ENCODE peak calls at places on chromosomes 2 and 18, in five cellular contexts. One of them, this sample, is unnamed.

GRCh38 chr2:195343942-195344530 is 313.0 kb upstream of the SLC39A10 start:
- DNase-seq in endothelial cell: no peak
- DNase-seq in tibial nerve: no peak
- DNase-seq in WTC11: no peak
- DNase-seq in A673: no peak
- DNase-seq in this sample: no peak

GRCh38 chr2:205366336-205367060 is 315.8 kb upstream of the NRP2 start:
- DNase-seq in A673: no peak
- DNase-seq in endothelial cell: no peak
- DNase-seq in WTC11: no peak
- DNase-seq in tibial nerve: no peak
- DNase-seq in this sample: no peak

GRCh38 chr2:67165141-67165990 is 231.8 kb upstream of the ETAA1 start:
- DNase-seq in A673: no peak
- DNase-seq in endothelial cell: no peak
- DNase-seq in tibial nerve: no peak
- DNase-seq in WTC11: no peak
- DNase-seq in this sample: no peak

GRCh38 chr2:12803616-12804015 is 86.9 kb downstream of the TRIB2 start:
- DNase-seq in endothelial cell: no peak
- DNase-seq in A673: no peak
- DNase-seq in tibial nerve: no peak
- DNase-seq in WTC11: no peak
- DNase-seq in this sample: no peak

GRCh38 chr18:12246849-12247808 is 7.0 kb upstream of the CIDEA start:
- DNase-seq in WTC11: peak
- DNase-seq in endothelial cell: peak
- DNase-seq in A673: peak
- DNase-seq in tibial nerve: no peak
- DNase-seq in this sample: no peak

GRCh38 chr2:101197814-101198213 is 46.6 kb upstream of the TBC1D8 start:
- DNase-seq in tibial nerve: no peak
- DNase-seq in endothelial cell: no peak
- DNase-seq in A673: no peak
- DNase-seq in WTC11: no peak
- DNase-seq in this sample: no peak

GRCh38 chr2:133821107-133821760 is 253.0 kb upstream of the NCKAP5 start:
- DNase-seq in endothelial cell: no peak
- DNase-seq in tibial nerve: no peak
- DNase-seq in A673: no peak
- DNase-seq in WTC11: no peak
- DNase-seq in this sample: no peak

GRCh38 chr18:44920441-44920840 is 239.8 kb downstream of the SETBP1 start:
- DNase-seq in WTC11: no peak
- DNase-seq in A673: no peak
- DNase-seq in endothelial cell: no peak
- DNase-seq in tibial nerve: no peak
- DNase-seq in this sample: no peak

GRCh38 chr2:201260302-201260800 is at the start of gene CASP8:
- DNase-seq in endothelial cell: no peak
- DNase-seq in tibial nerve: peak
- DNase-seq in A673: peak
- DNase-seq in WTC11: no peak
- DNase-seq in this sample: no peak

GRCh38 chr18:59498687-59499086 is 139.6 kb upstream of the LMAN1 start:
- DNase-seq in A673: no peak
- DNase-seq in WTC11: no peak
- DNase-seq in endothelial cell: no peak
- DNase-seq in tibial nerve: no peak
- DNase-seq in this sample: no peak
- TF ChIP-seq CTCF in A673: no peak
- TF ChIP-seq CTCF in WTC11: no peak
- TF ChIP-seq CTCF in endothelial cell: no peak
- TF ChIP-seq CTCF in tibial nerve: no peak
- TF ChIP-seq CTCF in this sample: no peak

DNA sequence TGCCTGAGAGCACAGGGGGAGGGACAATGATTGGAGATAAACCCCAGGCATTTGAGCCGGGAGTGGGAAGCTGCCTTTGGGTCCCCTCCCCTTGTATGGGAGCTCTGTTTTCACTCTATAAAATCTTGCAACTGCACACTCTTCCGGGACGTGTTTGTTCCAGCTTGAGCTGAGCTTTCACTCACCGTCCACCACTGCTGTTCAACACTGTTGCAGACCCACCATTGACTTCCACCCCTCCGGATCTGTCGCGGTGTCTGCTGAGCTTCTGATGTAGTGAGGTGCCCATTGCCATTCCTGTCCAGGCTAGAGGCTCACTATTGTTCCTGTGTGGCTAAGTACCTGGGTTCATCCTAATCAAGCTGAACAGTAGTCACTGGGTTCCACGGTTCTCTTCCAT is 231.6 kb upstream of the CWC22 start:
- DNase-seq in A673: no peak
- DNase-seq in tibial nerve: no peak
- DNase-seq in endothelial cell: no peak
- DNase-seq in WTC11: no peak
- DNase-seq in this sample: no peak
- TF ChIP-seq CTCF in A673: no peak
- TF ChIP-seq CTCF in tibial nerve: no peak
- TF ChIP-seq CTCF in endothelial cell: no peak
- TF ChIP-seq CTCF in WTC11: no peak
- TF ChIP-seq CTCF in this sample: no peak

DNA sequence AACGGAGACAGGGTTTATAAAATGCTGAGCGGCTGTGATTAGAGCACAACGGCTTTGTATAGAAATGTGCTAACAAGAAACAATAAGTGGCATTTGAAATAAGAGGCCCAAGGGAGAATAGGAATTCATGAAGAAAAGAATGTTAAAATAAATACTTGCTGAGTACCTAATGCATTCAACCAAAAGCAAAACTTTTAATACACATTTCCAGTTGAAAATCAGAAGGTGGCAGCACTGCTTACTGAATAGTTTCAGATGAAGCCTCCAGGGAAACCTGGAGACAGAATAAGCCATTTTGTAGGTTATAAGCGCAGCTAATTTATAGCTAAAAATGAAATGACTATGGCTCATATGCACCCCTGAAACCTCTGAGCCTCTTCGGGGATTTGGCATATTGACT is 286.6 kb downstream of the DPP10 start:
- DNase-seq in WTC11: no peak
- DNase-seq in endothelial cell: no peak
- DNase-seq in tibial nerve: no peak
- DNase-seq in A673: no peak
- DNase-seq in this sample: no peak
- TF ChIP-seq CTCF in WTC11: no peak
- TF ChIP-seq CTCF in endothelial cell: no peak
- TF ChIP-seq CTCF in tibial nerve: no peak
- TF ChIP-seq CTCF in A673: peak
- TF ChIP-seq CTCF in this sample: peak

DNA sequence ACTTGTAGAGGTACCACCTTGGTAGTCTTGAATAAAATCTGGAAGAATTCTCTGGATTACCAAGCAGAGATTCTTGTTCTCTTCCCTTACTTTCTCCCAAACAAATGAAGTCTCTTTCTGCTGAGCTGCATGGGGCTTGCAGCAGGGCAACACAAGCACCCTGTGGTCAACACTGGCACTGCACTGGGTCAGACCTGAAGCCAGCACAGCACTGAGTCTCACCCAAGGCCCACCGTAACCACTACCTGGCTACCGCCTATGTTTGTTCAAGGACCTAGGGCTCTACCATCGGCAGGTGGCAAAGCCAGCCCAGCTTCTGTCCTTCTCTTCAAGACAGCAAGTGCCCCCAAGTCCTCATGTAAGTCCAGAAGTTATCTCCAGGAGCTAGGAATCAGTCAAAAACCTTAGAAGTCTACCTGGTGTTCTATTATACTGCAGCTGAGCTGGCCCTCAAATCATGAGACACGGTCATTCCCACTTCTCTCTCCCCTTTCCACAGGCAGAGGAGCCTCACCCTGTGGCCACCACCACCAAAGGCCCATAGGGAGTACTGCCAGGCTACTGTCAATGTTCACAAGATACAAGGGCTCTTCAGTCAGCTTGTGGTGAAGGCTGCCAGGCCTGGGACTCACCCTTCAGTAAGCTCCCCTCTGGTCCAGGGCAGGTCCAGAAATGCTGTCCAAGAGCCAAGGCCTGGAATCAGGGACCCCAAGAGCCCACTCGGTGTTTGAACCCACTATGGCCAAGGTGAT is 18.4 kb downstream of the VPS54 start:
- DNase-seq in A673: no peak
- DNase-seq in tibial nerve: no peak
- DNase-seq in endothelial cell: no peak
- DNase-seq in WTC11: no peak
- DNase-seq in this sample: no peak
- TF ChIP-seq CTCF in A673: no peak
- TF ChIP-seq CTCF in tibial nerve: no peak
- TF ChIP-seq CTCF in endothelial cell: no peak
- TF ChIP-seq CTCF in WTC11: no peak
- TF ChIP-seq CTCF in this sample: no peak

GRCh38 chr2:170155022-170155722 is 22.8 kb upstream of the MYO3B start:
- DNase-seq in tibial nerve: no peak
- DNase-seq in endothelial cell: peak
- DNase-seq in A673: peak
- DNase-seq in WTC11: no peak
- DNase-seq in this sample: no peak
- TF ChIP-seq CTCF in tibial nerve: no peak
- TF ChIP-seq CTCF in endothelial cell: no peak
- TF ChIP-seq CTCF in A673: peak
- TF ChIP-seq CTCF in WTC11: no peak
- TF ChIP-seq CTCF in this sample: peak

GRCh38 chr2:174145827-174146226 is 102.5 kb downstream of the OLA1 start:
- DNase-seq in WTC11: peak
- DNase-seq in A673: peak
- DNase-seq in tibial nerve: no peak
- DNase-seq in endothelial cell: no peak
- DNase-seq in this sample: no peak
- TF ChIP-seq CTCF in WTC11: no peak
- TF ChIP-seq CTCF in A673: peak
- TF ChIP-seq CTCF in tibial nerve: no peak
- TF ChIP-seq CTCF in endothelial cell: no peak
- TF ChIP-seq CTCF in this sample: no peak